ENCODE peak calls at places on chromosomes 13 and 19, in six cellular contexts. F is lower lobe of right lung; X is K562; E is upper lobe of right lung; I is mucosa of descending colon; U is CD8-positive, alpha-beta T cell. Z is an unnamed sample.

GRCh38 chr13:99206226-99206625 is 5.6 kb downstream of the UBAC2 start:
- ATAC-seq in X (no peak), F (no peak), U (no peak), E (no peak), I (no peak), Z (no peak)

GRCh38 chr19:27580906-27581305 is 1632.0 kb downstream of the UQCRFS1 start:
- ATAC-seq in I (no peak), E (no peak), U (no peak), X (no peak), F (no peak), Z (no peak)

GRCh38 chr19:18777156-18777724 is 13.9 kb downstream of the COMP start:
- ATAC-seq in X (no peak), U (no peak), F (no peak), E (no peak), I (no peak), Z (no peak)

GRCh38 chr19:3801412-3802096 is 15.4 kb upstream of the MATK start:
- ATAC-seq in I (peak), E (peak), U (peak), X (peak), F (peak), Z (peak)

GRCh38 chr13:107516517-107516916 is 698.8 kb downstream of the LIG4 start:
- ATAC-seq in F (no peak), U (no peak), I (no peak), X (no peak), E (no peak), Z (no peak)

GRCh38 chr13:28429685-28430290 is 65.1 kb downstream of the FLT1 start:
- ATAC-seq in E (no peak), I (peak), U (no peak), X (no peak), F (no peak), Z (no peak)

GRCh38 chr13:36453518-36453917 is 21.2 kb downstream of the CCNA1 start:
- ATAC-seq in X (peak), E (peak), I (no peak), F (peak), U (no peak), Z (no peak)

GRCh38 chr13:111116830-111117229 is 1.7 kb downstream of the ARHGEF7 start:
- ATAC-seq in X (no peak), U (no peak), I (no peak), F (no peak), E (no peak), Z (no peak)

GRCh38 chr19:52825765-52826164 is 4.3 kb upstream of the ZNF28 start:
- ATAC-seq in U (no peak), E (no peak), I (no peak), F (no peak), X (no peak), Z (no peak)

DNA sequence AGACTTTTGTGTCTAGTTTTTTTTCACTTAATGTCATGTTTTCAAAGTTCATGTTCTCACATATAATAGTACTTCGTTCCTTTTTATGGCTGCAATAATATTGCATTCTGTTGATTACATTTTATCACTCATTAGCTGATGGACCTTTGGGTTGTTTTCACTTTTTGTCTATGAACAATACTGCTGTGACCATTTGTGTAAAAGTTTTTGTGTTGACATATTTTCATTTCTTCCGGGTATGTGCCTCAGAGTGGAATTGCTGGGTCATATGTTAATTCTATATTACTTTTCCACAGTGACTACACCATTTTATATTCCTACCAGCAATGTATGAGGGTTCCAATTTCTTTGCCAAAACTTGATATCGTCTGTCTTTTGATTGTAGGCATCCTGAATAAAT is 85.8 kb upstream of the MLNR start:
- ATAC-seq in E (no peak), I (peak), X (no peak), F (no peak), U (no peak), Z (no peak)
- H3K4me3 ChIP-seq in E (no peak), I (no peak), X (no peak), F (no peak), U (no peak), Z (no peak)

GRCh38 chr19:50728084-50728737 is 5.0 kb downstream of the CLEC11A start:
- ATAC-seq in X (peak), F (no peak), I (no peak), U (peak), E (peak), Z (no peak)
- H3K4me3 ChIP-seq in X (no peak), F (no peak), I (no peak), U (no peak), E (no peak), Z (no peak)

DNA sequence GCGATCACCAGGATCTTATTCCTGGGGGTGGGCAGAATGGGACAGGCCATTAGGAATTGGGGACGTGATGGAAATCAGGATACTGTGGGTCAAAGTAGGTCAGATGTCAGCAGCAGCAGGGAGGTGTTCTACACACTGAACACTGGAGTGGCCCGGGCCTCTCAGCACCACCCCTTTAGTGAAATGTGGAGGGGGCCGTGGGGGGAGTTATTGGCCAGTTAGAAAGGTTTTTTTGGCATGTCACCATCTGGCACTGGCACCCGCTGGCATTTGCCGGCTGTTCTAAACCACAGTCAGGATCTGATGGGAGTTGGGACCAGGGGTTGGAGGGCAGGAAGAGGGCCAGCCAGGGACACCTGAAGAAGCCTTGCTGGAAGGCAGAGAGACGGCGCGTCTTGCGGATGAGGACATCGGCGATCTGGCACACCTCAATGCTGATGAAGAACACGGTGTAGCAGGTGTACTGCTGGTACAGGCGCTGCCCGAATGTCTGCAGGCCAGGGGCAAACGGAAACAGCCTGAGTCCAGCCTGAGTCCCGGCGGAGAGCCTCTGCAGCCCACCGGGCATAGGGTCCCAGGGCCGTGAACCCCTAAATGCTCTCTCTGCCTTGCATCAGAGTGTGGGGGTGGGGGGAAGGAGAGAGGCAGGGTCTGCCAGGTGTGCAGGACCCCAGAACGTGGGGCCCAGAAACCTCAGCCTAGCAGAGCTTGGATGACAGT is 5.8 kb downstream of the TMEM147 start:
- ATAC-seq in U (no peak), E (no peak), I (no peak), F (no peak), X (no peak), Z (no peak)
- H3K4me3 ChIP-seq in U (no peak), E (no peak), I (no peak), F (no peak), X (no peak), Z (no peak)

GRCh38 chr13:24097667-24098066 is 62.9 kb upstream of the SPATA13 start:
- ATAC-seq in U (peak), F (no peak), I (no peak), X (no peak), E (no peak), Z (no peak)
- H3K4me3 ChIP-seq in U (no peak), F (no peak), I (no peak), X (no peak), E (no peak), Z (no peak)

DNA sequence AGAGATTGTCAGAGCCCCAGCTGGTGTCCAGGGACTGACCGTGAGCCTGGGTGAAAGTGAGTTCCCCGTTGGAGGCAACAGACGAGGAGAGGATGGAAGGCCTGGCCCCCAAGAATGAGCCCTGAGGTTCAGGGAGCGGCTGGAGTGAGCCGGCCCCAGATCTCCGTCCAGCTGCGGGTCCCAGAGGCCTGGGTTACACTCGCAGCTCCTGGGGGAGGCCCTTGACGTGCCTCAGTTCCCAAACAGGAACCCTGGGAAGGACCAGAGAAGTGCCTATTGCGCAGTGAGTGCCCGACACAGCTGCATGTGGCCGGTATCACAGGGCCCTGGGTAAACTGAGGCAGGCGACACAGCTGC is 1.1 kb upstream of the ELANE start:
- ATAC-seq in F (no peak), I (no peak), E (no peak), U (no peak), X (no peak), Z (no peak)
- H3K4me3 ChIP-seq in F (no peak), I (no peak), E (no peak), U (no peak), X (no peak), Z (peak)